ENCODE peak calls at places on chromosome 9, in nine cellular contexts. Q is LHCN-M2, Y is ovary, B is AG09309, A is NCI-H774, S is prostate gland, Z is foreskin fibroblast, H is breast epithelium, V is fibroblast of lung. M is an unnamed sample.
A peak's percentile ranks its signal among the peaks of the same experiment; 100 is the strongest.

GRCh38 chr9:6184749-6185645 is 30.6 kb upstream of the IL33 start:
- DNase-seq in B (peak; percentile 45), Z (no peak), A (no peak), H (no peak), Y (no peak), V (peak; percentile 14), Q (peak; percentile 5), S (no peak), M (peak; percentile 17)

GRCh38 chr9:93096131-93096802 is at the start of gene CARD19:
- DNase-seq in H (peak; percentile 65), B (no peak), V (peak; percentile 35), Y (peak; percentile 69), Q (peak; percentile 54), Z (no peak), A (peak; percentile 25), S (peak; percentile 55), M (peak; percentile 47)

GRCh38 chr9:6681957-6682501 is 36.5 kb upstream of the GLDC start:
- DNase-seq in Z (no peak), S (no peak), H (no peak), V (no peak), B (no peak), Y (no peak), A (no peak), Q (no peak), M (no peak)

GRCh38 chr9:114369567-114370240 is 18.1 kb downstream of the AKNA start:
- DNase-seq in Y (no peak), V (no peak), S (no peak), Q (no peak), H (no peak), B (no peak), Z (no peak), A (no peak), M (no peak)

GRCh38 chr9:97411789-97412627 is at the start of gene TDRD7:
- DNase-seq in Z (peak; percentile 74), H (peak; percentile 75), V (peak; percentile 73), Y (peak; percentile 84), S (peak; percentile 75), Q (peak; percentile 68), B (peak; percentile 25), A (peak; percentile 88), M (peak; percentile 59)

GRCh38 chr9:36284226-36284625 is 26.0 kb upstream of the GNE start:
- DNase-seq in H (no peak), Y (no peak), A (no peak), Q (no peak), B (no peak), S (no peak), V (no peak), Z (no peak), M (peak; percentile 79)

GRCh38 chr9:90099262-90099982 is 494.6 kb downstream of the GADD45G start:
- DNase-seq in Z (no peak), H (no peak), A (peak; percentile 63), B (no peak), Q (peak; percentile 18), V (peak; percentile 50), S (no peak), Y (no peak), M (peak; percentile 55)

GRCh38 chr9:87888501-87888900 is 5.8 kb downstream of the SPATA31E1 start:
- DNase-seq in Z (no peak), H (no peak), Y (no peak), Q (no peak), A (no peak), V (no peak), S (no peak), B (no peak), M (no peak)

GRCh38 chr9:95087659-95088242 is 229.8 kb downstream of the FANCC start:
- DNase-seq in S (no peak), Z (no peak), V (no peak), B (no peak), Q (peak; percentile 59), A (no peak), H (peak; percentile 42), Y (no peak), M (peak; percentile 75)

GRCh38 chr9:131885144-131885609 is 145.3 kb upstream of the RAPGEF1 start:
- DNase-seq in Z (peak; percentile 16), B (no peak), V (no peak), A (no peak), Q (no peak), Y (no peak), H (no peak), S (no peak), M (no peak)

GRCh38 chr9:27085456-27085855 is 23.6 kb upstream of the TEK start:
- DNase-seq in A (no peak), Q (no peak), V (no peak), B (no peak), Z (no peak), S (no peak), H (no peak), Y (no peak), M (no peak)

GRCh38 chr9:4862506-4863250 is 69.9 kb downstream of the RCL1 start:
- DNase-seq in V (peak; percentile 19), A (no peak), Y (peak; percentile 13), H (no peak), B (peak; percentile 25), Z (no peak), S (no peak), Q (peak; percentile 77), M (no peak)

GRCh38 chr9:137956688-137957385 is 79.3 kb downstream of the CACNA1B start:
- DNase-seq in Y (no peak), H (no peak), V (no peak), Z (no peak), B (no peak), Q (no peak), A (no peak), S (no peak), M (no peak)

GRCh38 chr9:122180633-122181032 is 20.9 kb downstream of the MORN5 start:
- DNase-seq in B (peak; percentile 56), Q (peak; percentile 82), Z (peak; percentile 72), S (no peak), V (peak; percentile 59), H (no peak), A (peak; percentile 86), Y (no peak), M (peak; percentile 69)

GRCh38 chr9:105144076-105144475 is 100.4 kb upstream of the SLC44A1 start:
- DNase-seq in Q (no peak), V (no peak), H (no peak), S (no peak), Z (no peak), B (no peak), Y (no peak), A (no peak), M (peak; percentile 90)

GRCh38 chr9:99414321-99414720 is 192.2 kb downstream of the SEC61B start:
- DNase-seq in Q (no peak), B (no peak), H (no peak), Z (no peak), A (no peak), S (no peak), V (no peak), Y (no peak), M (no peak)

GRCh38 chr9:130371196-130371966 is 73.4 kb upstream of the ASS1 start:
- DNase-seq in H (no peak), V (no peak), S (no peak), Y (no peak), Q (no peak), A (no peak), Z (no peak), B (no peak), M (no peak)

GRCh38 chr9:109228093-109228642 is 61.1 kb upstream of the FRRS1L start:
- DNase-seq in Z (no peak), S (no peak), V (no peak), H (no peak), A (no peak), Y (no peak), B (no peak), Q (no peak), M (no peak)

GRCh38 chr9:75265525-75265972 is 177.2 kb downstream of the OSTF1 start:
- DNase-seq in Z (peak; percentile 26), A (peak; percentile 3), V (peak; percentile 57), Q (peak; percentile 37), Y (peak; percentile 31), B (peak; percentile 4), S (peak; percentile 15), H (no peak), M (peak; percentile 56)

GRCh38 chr9:126957687-126958053 is 43.1 kb downstream of the RALGPS1 start:
- DNase-seq in V (peak; percentile 17), H (no peak), Y (no peak), Q (peak; percentile 47), Z (no peak), A (no peak), B (no peak), S (no peak), M (peak; percentile 64)

GRCh38 chr9:136016882-136017812 is 56.0 kb upstream of the UBAC1 start:
- DNase-seq in H (peak; percentile 41), S (no peak), V (no peak), A (no peak), Y (peak; percentile 8), B (no peak), Q (no peak), Z (no peak), M (no peak)

GRCh38 chr9:35605336-35606137 is 475 bp downstream of the TESK1 start:
- DNase-seq in H (no peak), B (no peak), Q (no peak), S (no peak), V (no peak), A (no peak), Z (peak; percentile 9), Y (peak; percentile 34), M (peak; percentile 23)

GRCh38 chr9:32728181-32728580 is 55.2 kb upstream of the TMEM215 start:
- DNase-seq in A (no peak), Q (no peak), B (no peak), Y (no peak), H (no peak), V (no peak), Z (no peak), S (no peak), M (no peak)

GRCh38 chr9:123111977-123112869 is 78.8 kb downstream of the GPR21 start:
- DNase-seq in V (no peak), S (no peak), Z (no peak), H (no peak), B (no peak), A (no peak), Y (no peak), Q (no peak), M (peak; percentile 59)

GRCh38 chr9:117541192-117541591 is 126.3 kb upstream of the ASTN2 start:
- DNase-seq in S (no peak), A (no peak), B (no peak), Y (no peak), Q (no peak), V (no peak), H (no peak), Z (no peak), M (no peak)

GRCh38 chr9:37001461-37001860 is 32.6 kb downstream of the PAX5 start:
- DNase-seq in V (no peak), B (no peak), A (no peak), Q (no peak), Y (no peak), H (no peak), S (no peak), Z (no peak), M (no peak)

GRCh38 chr9:97480174-97480573 is 21.3 kb upstream of the TMOD1 start:
- DNase-seq in Z (no peak), Y (no peak), B (no peak), H (no peak), A (no peak), Q (no peak), S (no peak), V (no peak), M (no peak)

GRCh38 chr9:3857673-3858072 is 331.9 kb upstream of the RFX3 start:
- DNase-seq in B (no peak), A (no peak), Y (no peak), Z (peak; percentile 78), V (peak; percentile 35), H (no peak), Q (peak; percentile 75), S (no peak), M (peak; percentile 89)

GRCh38 chr9:126947529-126947928 is 32.9 kb downstream of the RALGPS1 start:
- DNase-seq in V (no peak), Y (no peak), B (no peak), Z (no peak), H (no peak), S (no peak), A (no peak), Q (no peak), M (peak; percentile 22)

GRCh38 chr9:2634158-2634557 is 12.6 kb downstream of the VLDLR start:
- DNase-seq in A (no peak), V (peak; percentile 36), H (no peak), Q (no peak), B (no peak), Z (no peak), Y (no peak), S (no peak), M (no peak)

GRCh38 chr9:131478421-131478868 is 24.3 kb upstream of the POMT1 start:
- DNase-seq in B (no peak), Y (peak; percentile 40), Z (no peak), S (no peak), Q (peak; percentile 16), V (peak; percentile 18), A (no peak), H (no peak), M (peak; percentile 35)

M was measured in epithelial cell of esophagus.